ENCODE peak calls at places on chromosomes 7 and 10, in seven cellular contexts. I is naive thymus-derived CD4-positive, alpha-beta T cell; C is right lobe of liver; S is effector memory CD4-positive, alpha-beta T cell; A is WERI-Rb-1; G is testis; B is colonic mucosa. M is an unnamed sample. For H3K36me3 and H3K27me3, the result is how much of the 10 kb centered on the place peaks cover.

GRCh38 chr7:5997210-5997808 is 11.5 kb downstream of the PMS2 start:
- DNase-seq in I (peak), G (peak), C (no peak), B (peak), S (peak), A (peak), M (peak)

GRCh38 chr10:114538544-114538906 is 119.5 kb downstream of the ABLIM1 start:
- DNase-seq in A (no peak), B (peak), C (no peak), S (peak), G (no peak), I (peak), M (peak)

GRCh38 chr10:46556515-46557318 is at the start of gene GPRIN2:
- DNase-seq in I (no peak), S (no peak), A (peak), B (peak), C (peak), G (peak), M (peak)

GRCh38 chr7:69232445-69233376 is 365.6 kb upstream of the AUTS2 start:
- DNase-seq in I (no peak), A (no peak), C (no peak), S (no peak), G (no peak), B (no peak), M (peak)

GRCh38 chr7:50352282-50352681 is 47.8 kb downstream of the IKZF1 start:
- DNase-seq in G (no peak), A (no peak), I (peak), B (no peak), C (no peak), S (no peak), M (no peak)

GRCh38 chr7:127447326-127447945 is 54.9 kb upstream of the ZNF800 start:
- DNase-seq in B (no peak), I (peak), C (no peak), S (peak), G (peak), A (peak), M (peak)

GRCh38 chr10:48448796-48449195 is 142.3 kb downstream of the MAPK8 start:
- DNase-seq in B (no peak), C (no peak), G (no peak), I (no peak), S (no peak), A (peak), M (no peak)

GRCh38 chr7:36045275-36045674 is 107.8 kb upstream of the EEPD1 start:
- DNase-seq in I (no peak), B (no peak), G (no peak), S (no peak), A (no peak), C (no peak), M (no peak)

GRCh38 chr10:77925410-77925794 is 1.2 kb downstream of the DLG5 start:
- DNase-seq in C (no peak), I (no peak), S (no peak), G (peak), A (peak), B (peak), M (peak)

DNA sequence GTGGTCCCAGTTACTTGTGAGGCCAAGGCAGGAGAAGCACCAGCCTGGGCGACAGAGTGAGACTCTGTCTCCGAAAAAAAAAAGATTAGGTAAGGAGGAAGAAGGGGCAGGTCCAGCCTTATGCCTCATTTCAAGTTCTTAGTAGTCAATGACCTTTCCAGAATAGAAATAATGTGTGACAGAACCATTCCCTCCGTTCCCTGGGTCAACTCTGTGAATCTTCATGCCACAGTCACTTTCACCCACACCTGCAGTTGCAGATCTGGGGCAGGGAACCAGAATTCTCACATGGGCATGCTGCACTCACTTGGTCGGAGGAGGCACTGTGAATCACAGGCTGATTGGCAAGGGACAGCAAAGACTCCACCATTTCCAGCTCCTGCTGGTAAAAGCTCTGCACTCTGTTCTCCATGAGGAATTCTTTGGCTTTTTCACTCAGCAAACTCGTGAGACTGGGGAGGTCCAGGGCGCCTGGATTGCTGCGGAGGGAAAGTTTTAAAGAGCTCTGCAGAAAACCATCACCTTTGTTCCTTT is 20.7 kb downstream of the STN1 start:
- DNase-seq in I (no peak), C (no peak), B (no peak), A (no peak), G (peak), S (no peak), M (no peak)
- H3K4me3 ChIP-seq in I (no peak), C (no peak), B (no peak), A (no peak), G (no peak), S (no peak), M (no peak)

GRCh38 chr7:1999278-1999984 is 233.3 kb downstream of the MAD1L1 start:
- DNase-seq in C (peak), G (no peak), S (no peak), A (no peak), I (no peak), B (no peak), M (peak)
- H3K36me3 ChIP-seq in C (under half), G (under half), S (under half), A (under half), I (under half), B (under half), M (under half)

GRCh38 chr10:130863044-130863443 is 448.5 kb downstream of the TCERG1L start:
- DNase-seq in G (no peak), B (no peak), A (no peak), I (no peak), S (no peak), C (no peak), M (no peak)

GRCh38 chr10:130869179-130869841 is 442.2 kb downstream of the TCERG1L start:
- DNase-seq in G (no peak), S (no peak), I (no peak), A (no peak), C (no peak), B (no peak), M (no peak)

GRCh38 chr10:130867446-130868194 is 443.9 kb downstream of the TCERG1L start:
- DNase-seq in G (no peak), S (no peak), A (no peak), B (no peak), C (no peak), I (no peak), M (no peak)

GRCh38 chr10:130864951-130865350 is 446.6 kb downstream of the TCERG1L start:
- DNase-seq in S (no peak), G (no peak), A (no peak), I (no peak), B (no peak), C (no peak), M (no peak)

DNA sequence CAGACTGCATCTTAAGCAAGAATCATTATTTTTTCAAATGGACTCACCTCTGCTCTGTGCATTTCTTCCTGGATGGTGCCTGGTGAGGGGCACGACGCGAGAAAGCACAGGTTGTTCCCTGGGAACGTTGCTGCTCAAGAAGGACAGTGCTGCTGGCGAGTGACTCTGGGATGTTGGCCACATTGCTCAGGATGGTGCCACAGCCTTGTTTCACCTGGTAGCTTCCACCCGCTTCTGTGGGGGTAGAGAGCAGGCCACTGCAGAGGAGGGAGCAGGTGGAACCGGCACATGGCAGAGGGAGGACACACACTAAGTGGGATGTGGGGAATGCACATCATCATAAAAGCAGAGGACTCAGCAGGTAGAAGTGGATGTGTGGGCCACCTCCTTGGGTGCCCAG is 444.7 kb downstream of the TCERG1L start:
- DNase-seq in C (no peak), A (no peak), G (no peak), S (no peak), B (no peak), I (no peak), M (no peak)
- H3K27me3 ChIP-seq in C (under half), A (under half), G (under half), S (under half), B (under half), I (under half), M (under half)

DNA sequence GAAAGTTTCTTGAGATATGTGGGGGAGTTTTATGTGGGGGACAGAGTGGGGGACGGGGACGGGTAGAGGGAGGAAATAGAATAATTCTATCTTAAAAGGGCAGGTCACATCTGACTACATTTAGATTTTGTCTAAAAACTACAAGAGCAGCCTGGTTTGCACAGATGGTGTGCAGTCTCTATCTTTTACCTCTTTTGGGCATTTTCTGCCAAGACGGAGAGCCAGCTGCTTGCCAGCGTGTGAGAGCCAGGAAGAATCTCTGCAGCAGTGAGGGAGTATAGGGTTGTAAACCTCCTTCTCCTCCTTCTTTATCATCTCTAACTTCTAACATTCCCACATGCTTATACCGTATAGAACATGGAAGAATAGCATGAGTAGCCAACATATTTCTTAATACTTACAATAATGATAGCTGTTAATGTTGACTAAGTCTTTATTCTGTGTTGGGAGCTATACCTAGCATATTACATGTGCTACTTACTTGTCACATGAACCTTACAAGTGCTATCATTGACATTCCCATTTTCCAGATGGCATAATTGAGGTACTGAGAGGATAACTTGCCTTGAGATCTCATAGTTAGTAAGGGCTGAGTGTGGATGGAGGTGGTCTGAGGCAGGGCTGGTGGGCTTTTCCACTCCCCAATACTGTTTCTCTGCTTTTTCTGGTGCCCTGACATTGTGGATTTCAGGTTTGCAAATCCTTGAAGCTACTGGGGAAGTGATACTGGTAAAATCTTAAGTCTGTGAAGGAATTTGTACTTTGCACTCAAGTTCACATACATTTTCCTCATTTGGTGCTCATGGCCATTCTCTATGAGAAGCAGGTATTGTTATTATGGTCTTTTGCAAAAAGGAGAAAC is 1.1 kb downstream of the ENTPD1 start:
- DNase-seq in G (no peak), A (no peak), B (no peak), C (no peak), I (no peak), S (no peak), M (no peak)
- H3K4me3 ChIP-seq in G (no peak), A (no peak), B (peak), C (peak), I (no peak), S (no peak), M (no peak)

GRCh38 chr10:21694646-21695045 is 160.6 kb downstream of the MLLT10 start:
- DNase-seq in C (no peak), B (no peak), S (no peak), G (peak), I (no peak), A (no peak), M (no peak)
- H3K36me3 ChIP-seq in C (under half), B (under half), S (under half), G (under half), I (under half), A (under half), M (under half)

DNA sequence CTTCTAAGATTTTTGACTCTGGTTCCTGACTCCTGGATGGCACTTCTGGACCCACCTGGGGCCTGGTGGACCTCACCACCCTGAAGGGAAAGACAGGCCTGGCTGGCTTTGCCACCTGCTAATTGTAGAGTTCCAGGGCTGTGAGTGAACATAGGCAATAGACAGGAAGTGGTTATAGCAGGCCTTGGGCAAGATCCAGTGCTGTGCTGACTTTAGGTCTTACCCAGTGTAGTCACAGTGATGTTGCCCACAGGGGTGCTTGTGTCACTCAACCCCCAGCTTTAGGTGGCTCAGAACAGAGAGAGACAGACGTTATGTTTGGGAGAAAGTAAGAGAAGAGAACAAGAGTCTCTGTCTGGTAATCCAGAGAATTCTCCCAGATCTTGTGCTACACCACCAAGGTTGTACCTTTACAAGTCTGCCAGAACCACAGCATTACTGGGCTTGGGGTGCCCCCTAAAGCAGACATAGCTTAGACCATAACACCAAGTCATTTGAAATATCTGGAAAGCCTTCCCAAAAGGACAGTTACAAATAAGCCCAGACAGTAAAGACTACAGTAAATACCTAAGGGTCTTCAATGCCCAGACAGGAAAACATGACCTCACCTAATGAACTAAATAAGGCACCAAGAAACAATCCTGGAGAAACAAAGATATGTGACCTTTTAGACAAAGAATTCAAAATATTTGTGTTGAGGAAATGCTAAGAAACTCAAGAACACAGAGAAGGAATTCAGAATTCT is 303.4 kb downstream of the PCLO start:
- DNase-seq in C (no peak), B (no peak), I (no peak), S (no peak), A (no peak), G (no peak), M (no peak)
- H3K27me3 ChIP-seq in C (under half), B (under half), I (under half), S (under half), A (under half), G (under half), M (under half)

DNA sequence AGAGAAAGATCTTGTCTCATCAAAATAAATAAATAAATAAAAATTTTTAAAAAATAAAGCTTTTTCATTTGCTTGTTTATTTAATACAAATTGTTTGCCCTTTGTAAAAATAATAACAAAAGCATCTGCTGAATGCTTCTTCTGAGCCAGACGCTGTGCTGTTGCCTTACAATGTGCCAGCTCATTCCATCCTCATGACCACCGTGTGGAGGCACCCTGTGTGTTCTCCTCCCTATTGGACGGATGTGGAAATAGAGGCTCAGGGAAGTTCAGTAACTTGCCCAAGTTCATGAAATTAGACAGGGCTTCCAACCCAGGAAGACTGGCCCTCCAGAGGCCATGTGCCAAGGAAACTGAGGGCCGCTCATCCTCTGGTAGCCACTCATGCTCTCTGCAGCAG is 120.6 kb downstream of the SH3PXD2A start:
- DNase-seq in C (no peak), I (no peak), G (no peak), B (no peak), A (no peak), S (no peak), M (no peak)
- H3K4me3 ChIP-seq in C (no peak), I (no peak), G (no peak), B (no peak), A (no peak), S (no peak), M (no peak)

DNA sequence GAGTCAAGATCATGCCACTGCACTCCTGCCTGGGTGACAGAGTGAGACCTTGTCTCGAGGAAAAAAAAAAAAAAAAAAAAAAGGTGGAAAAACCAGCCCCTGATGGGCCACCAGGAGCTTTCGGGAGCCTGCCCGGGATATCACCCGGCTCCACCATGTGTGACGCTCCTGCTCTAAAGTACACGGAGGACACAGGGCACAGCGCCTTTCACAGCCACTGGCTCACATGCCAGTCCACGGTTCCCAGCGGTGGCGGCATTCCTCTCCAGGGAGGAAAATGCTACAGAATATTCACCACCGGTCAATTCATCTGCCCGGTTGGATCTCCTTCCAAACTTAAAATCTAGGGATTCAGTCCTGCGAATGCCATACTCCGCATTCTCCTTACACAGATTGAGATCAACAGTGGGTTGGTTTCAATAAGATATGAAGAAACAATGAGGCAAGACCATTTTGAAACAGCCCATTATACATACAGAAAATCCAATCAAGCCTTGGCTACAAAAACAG is 81.2 kb downstream of the CTBP2 start:
- DNase-seq in A (no peak), I (no peak), S (no peak), C (no peak), B (no peak), G (no peak), M (no peak)
- H3K36me3 ChIP-seq in A (under half), I (under half), S (under half), C (under half), B (under half), G (under half), M (under half)

GRCh38 chr10:31466313-31466712 is 147.3 kb downstream of the ZEB1 start:
- DNase-seq in S (no peak), G (no peak), I (no peak), B (no peak), A (no peak), C (no peak), M (no peak)
- H3K27me3 ChIP-seq in S (under half), G (under half), I (under half), B (under half), A (under half), C (under half), M (under half)